ENCODE peak calls at places on chromosomes 3 and 15, in seven cellular contexts. A is AG10803, V is coronary artery, B is nephron progenitor cell, E is hepatocyte, G is brain microvascular endothelial cell, Q is ovary. K is an unnamed sample.
A peak's percentile ranks its signal among the peaks of the same experiment; 100 is the strongest.

GRCh38 chr3:36700537-36701248 is 63.7 kb downstream of the DCLK3 start:
- DNase-seq in A (peak; percentile 77), V (no peak), B (peak; percentile 69), E (peak; percentile 75), G (peak; percentile 84), Q (peak; percentile 28), K (peak; percentile 54)

GRCh38 chr15:75834011-75834410 is 9.2 kb upstream of the UBE2Q2 start:
- DNase-seq in A (no peak), V (no peak), B (no peak), E (no peak), G (no peak), Q (no peak), K (no peak)

GRCh38 chr3:150094150-150094932 is 123.6 kb upstream of the PFN2 start:
- DNase-seq in A (peak; percentile 77), V (no peak), B (no peak), E (no peak), G (peak; percentile 48), Q (no peak), K (no peak)

GRCh38 chr3:126517986-126518778 is 609 bp upstream of the UROC1 start:
- DNase-seq in A (no peak), V (no peak), B (no peak), E (no peak), G (no peak), Q (no peak), K (no peak)

GRCh38 chr15:77974098-77974414 is 103.5 kb downstream of the TBC1D2B start:
- DNase-seq in A (peak; percentile 77), V (peak; percentile 77), B (no peak), E (no peak), G (peak; percentile 31), Q (peak; percentile 58), K (no peak)

GRCh38 chr3:77227567-77227966 is 187.7 kb downstream of the ROBO2 start:
- DNase-seq in A (no peak), V (no peak), B (no peak), E (no peak), G (no peak), Q (no peak), K (no peak)

GRCh38 chr3:53688989-53689388 is 157.2 kb downstream of the CHDH start:
- DNase-seq in A (no peak), V (no peak), B (no peak), E (no peak), G (no peak), Q (no peak), K (no peak)

GRCh38 chr3:89179355-89179997 is 72.1 kb downstream of the EPHA3 start:
- DNase-seq in A (peak; percentile 2), V (no peak), B (no peak), E (no peak), G (peak; percentile 74), Q (no peak), K (no peak)

GRCh38 chr15:85402195-85402921 is 22.0 kb downstream of the AKAP13 start:
- DNase-seq in A (peak; percentile 37), V (no peak), B (no peak), E (no peak), G (peak; percentile 76), Q (no peak), K (no peak)

GRCh38 chr15:38378162-38378560 is 75.8 kb upstream of the FAM98B start:
- DNase-seq in A (peak; percentile 20), V (no peak), B (no peak), E (no peak), G (peak; percentile 50), Q (peak; percentile 48), K (no peak)

GRCh38 chr15:66766282-66767228 is 64.5 kb downstream of the SMAD6 start:
- DNase-seq in A (peak; percentile 64), V (no peak), B (no peak), E (peak; percentile 37), G (peak; percentile 38), Q (no peak), K (no peak)

GRCh38 chr3:60189304-60189703 is 1061.9 kb downstream of the FHIT start:
- DNase-seq in A (no peak), V (no peak), B (no peak), E (no peak), G (no peak), Q (no peak), K (no peak)

GRCh38 chr15:95017950-95018349 is 786.6 kb downstream of the MCTP2 start:
- DNase-seq in A (no peak), V (no peak), B (no peak), E (peak; percentile 19), G (no peak), Q (peak; percentile 43), K (no peak)

GRCh38 chr3:30691944-30692343 is 85.5 kb downstream of the TGFBR2 start:
- DNase-seq in A (peak; percentile 25), V (no peak), B (no peak), E (no peak), G (no peak), Q (no peak), K (no peak)

GRCh38 chr3:132549890-132550578 is 47.0 kb upstream of the ACKR4 start:
- DNase-seq in A (peak; percentile 82), V (no peak), B (no peak), E (no peak), G (peak; percentile 64), Q (no peak), K (no peak)

GRCh38 chr3:179021119-179021903 is 50.3 kb downstream of the ZMAT3 start:
- DNase-seq in A (no peak), V (no peak), B (no peak), E (no peak), G (no peak), Q (no peak), K (no peak)

GRCh38 chr3:52463420-52463819 is 8.0 kb downstream of the NISCH start:
- DNase-seq in A (no peak), V (no peak), B (no peak), E (no peak), G (no peak), Q (no peak), K (no peak)

GRCh38 chr3:184629555-184630160 is 68.1 kb downstream of the EPHB3 start:
- DNase-seq in A (no peak), V (no peak), B (peak; percentile 49), E (no peak), G (no peak), Q (no peak), K (no peak)

GRCh38 chr3:76021376-76021775 is 236.0 kb upstream of the ZNF717 start:
- DNase-seq in A (no peak), V (no peak), B (no peak), E (no peak), G (no peak), Q (no peak), K (no peak)

GRCh38 chr15:38854506-38854905 is 289.9 kb upstream of the RASGRP1 start:
- DNase-seq in A (peak; percentile 97), V (no peak), B (no peak), E (no peak), G (no peak), Q (no peak), K (no peak)

GRCh38 chr3:55854395-55854994 is 367.4 kb upstream of the WNT5A start:
- DNase-seq in A (no peak), V (no peak), B (peak; percentile 58), E (peak; percentile 21), G (no peak), Q (no peak), K (no peak)

GRCh38 chr3:53169045-53169831 is 8.2 kb downstream of the PRKCD start:
- DNase-seq in A (no peak), V (no peak), B (peak; percentile 53), E (no peak), G (no peak), Q (no peak), K (no peak)

GRCh38 chr3:10116138-10116460 is 624 bp downstream of the BRK1 start:
- DNase-seq in A (peak; percentile 55), V (no peak), B (no peak), E (peak; percentile 45), G (peak; percentile 53), Q (no peak), K (no peak)

DNA sequence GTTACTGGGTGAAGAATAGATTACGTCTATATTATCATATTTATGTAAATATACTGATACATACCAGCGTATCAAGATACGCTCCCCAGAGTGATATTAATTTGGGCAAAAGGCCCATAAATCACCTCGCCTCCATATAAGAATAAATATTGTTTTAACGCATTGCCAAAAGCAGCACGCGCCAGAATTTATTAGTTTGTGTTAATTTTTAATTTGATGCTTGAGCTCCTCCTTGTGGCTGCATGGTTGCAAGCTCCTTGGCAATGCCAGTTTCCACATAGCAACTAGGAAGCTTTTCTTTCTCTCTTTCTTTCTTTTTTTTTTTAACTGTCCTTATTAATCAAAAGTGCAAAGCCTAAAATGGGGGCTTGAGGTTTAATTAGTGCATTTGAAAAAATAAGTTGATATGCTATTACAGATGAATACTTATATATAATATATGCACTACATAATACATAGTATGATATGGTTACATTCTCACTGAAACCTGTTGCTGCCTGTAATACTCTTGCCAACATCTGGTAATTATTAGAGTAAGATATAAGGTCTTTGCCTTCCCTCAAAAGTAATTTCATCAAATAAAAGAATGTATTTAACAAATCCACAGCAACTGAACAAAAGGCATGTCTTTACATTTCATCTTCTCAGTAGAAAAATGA is 242.7 kb upstream of the UBE2E2 start:
- DNase-seq in A (peak; percentile 33), V (no peak), B (peak; percentile 33), E (peak; percentile 72), G (peak; percentile 47), Q (peak; percentile 69), K (no peak)
- TF ChIP-seq CTCF in A (peak; percentile 77), V (peak; percentile 21), B (peak; percentile 65), E (peak; percentile 91), G (peak; percentile 83), Q (peak; percentile 61), K (peak; percentile 84)

GRCh38 chr3:11665331-11665730 is 21.6 kb upstream of the VGLL4 start:
- DNase-seq in A (no peak), V (no peak), B (no peak), E (no peak), G (no peak), Q (no peak), K (no peak)

GRCh38 chr3:11661052-11661656 is 17.4 kb upstream of the VGLL4 start:
- DNase-seq in A (no peak), V (peak; percentile 36), B (no peak), E (no peak), G (no peak), Q (no peak), K (no peak)

GRCh38 chr3:11661827-11662226 is 18.1 kb upstream of the VGLL4 start:
- DNase-seq in A (peak; percentile 79), V (peak; percentile 74), B (no peak), E (no peak), G (peak; percentile 79), Q (no peak), K (no peak)

GRCh38 chr3:11660242-11660641 is 16.5 kb upstream of the VGLL4 start:
- DNase-seq in A (no peak), V (peak; percentile 16), B (no peak), E (no peak), G (no peak), Q (no peak), K (no peak)

GRCh38 chr3:11662392-11662990 is 18.8 kb upstream of the VGLL4 start:
- DNase-seq in A (peak; percentile 36), V (no peak), B (no peak), E (no peak), G (no peak), Q (no peak), K (no peak)
- TF ChIP-seq CTCF in A (peak; percentile 56), V (no peak), B (no peak), E (no peak), G (peak; percentile 69), Q (no peak), K (peak; percentile 43)

GRCh38 chr3:147383617-147384016 is 22.7 kb downstream of the ZIC4 start:
- DNase-seq in A (no peak), V (no peak), B (no peak), E (no peak), G (no peak), Q (no peak), K (no peak)
- TF ChIP-seq CTCF in A (peak; percentile 34), V (no peak), B (peak; percentile 52), E (no peak), G (peak; percentile 54), Q (no peak), K (peak; percentile 50)

GRCh38 chr3:13823186-13823585 is 56.7 kb downstream of the WNT7A start:
- DNase-seq in A (no peak), V (no peak), B (no peak), E (no peak), G (no peak), Q (no peak), K (no peak)
- TF ChIP-seq CTCF in A (no peak), V (no peak), B (no peak), E (no peak), G (no peak), Q (no peak), K (no peak)